ENCODE peak calls at places on chromosomes 6 and 20, in ten cellular contexts. F, V, Y, A, X, U, W, B, L and J are unnamed samples.

GRCh38 chr20:35796556-35796955 is 24.7 kb downstream of the PHF20 start:
- DNase-seq in A (peak; percentile 78), V (no peak), X (no peak), W (no peak), L (no peak), Y (no peak), B (no peak), U (no peak), F (peak; percentile 74), J (no peak)

GRCh38 chr20:64111841-64112641 is 4.7 kb upstream of the NPBWR2 start:
- DNase-seq in F (no peak), B (no peak), W (no peak), V (no peak), L (no peak), U (no peak), X (peak; percentile 93), A (no peak), Y (no peak), J (no peak)

GRCh38 chr20:12838261-12838866 is 170.4 kb upstream of the SPTLC3 start:
- DNase-seq in A (no peak), B (peak; percentile 35), W (no peak), F (no peak), X (no peak), U (no peak), L (no peak), V (no peak), Y (no peak), J (no peak)

GRCh38 chr6:33987531-33988021 is 158.3 kb downstream of the GRM4 start:
- DNase-seq in L (no peak), Y (no peak), X (no peak), F (no peak), A (no peak), B (no peak), V (no peak), W (no peak), U (no peak), J (peak; percentile 26)

GRCh38 chr6:150079604-150080003 is 10.7 kb upstream of the ULBP3 start:
- DNase-seq in F (no peak), B (peak; percentile 23), V (peak; percentile 35), L (no peak), W (peak; percentile 12), U (no peak), A (no peak), X (no peak), Y (no peak), J (no peak)

GRCh38 chr6:74936886-74937285 is 269.0 kb downstream of the COL12A1 start:
- DNase-seq in B (no peak), X (no peak), U (no peak), W (no peak), F (peak; percentile 34), V (peak; percentile 19), Y (peak; percentile 45), A (no peak), L (no peak), J (peak; percentile 61)

GRCh38 chr6:108074359-108075144 is at the start of gene OSTM1:
- DNase-seq in V (peak; percentile 90), Y (peak; percentile 78), F (peak; percentile 89), A (peak; percentile 91), U (peak; percentile 96), W (peak; percentile 92), B (peak; percentile 95), L (peak; percentile 96), X (peak; percentile 83), J (peak; percentile 67)

GRCh38 chr20:10352934-10353866 is 80.8 kb downstream of the MKKS start:
- DNase-seq in X (no peak), W (no peak), V (peak; percentile 87), A (peak; percentile 60), L (no peak), F (peak; percentile 29), B (peak; percentile 19), Y (no peak), U (no peak), J (no peak)

GRCh38 chr20:37392441-37393195 is 46.7 kb downstream of the SRC start:
- DNase-seq in F (peak; percentile 30), X (no peak), Y (no peak), V (peak; percentile 48), A (peak; percentile 24), U (no peak), L (no peak), B (peak; percentile 41), W (no peak), J (no peak)

GRCh38 chr6:111573892-111574800 is 31.5 kb downstream of the TRAF3IP2 start:
- DNase-seq in L (no peak), Y (peak; percentile 98), B (no peak), W (no peak), A (peak; percentile 93), V (peak; percentile 88), F (peak; percentile 93), X (no peak), U (no peak), J (peak; percentile 91)

GRCh38 chr6:41683460-41684310 is 45.4 kb downstream of the MDFI start:
- DNase-seq in W (peak; percentile 71), V (peak; percentile 75), Y (peak; percentile 62), U (peak; percentile 83), X (peak; percentile 73), F (peak; percentile 74), B (peak; percentile 91), A (peak; percentile 81), L (peak; percentile 91), J (peak; percentile 37)

GRCh38 chr6:37793067-37793466 is 26.5 kb upstream of the ZFAND3 start:
- DNase-seq in B (no peak), W (no peak), V (no peak), F (no peak), A (peak; percentile 41), Y (peak; percentile 47), X (no peak), L (no peak), U (no peak), J (no peak)